ENCODE peak calls at places on chromosomes 2 and 18, in ten cellular contexts. L, C, R, W, I, X, H, E, T and A are unnamed samples.

GRCh38 chr18:67710639-67711038 is 194.1 kb upstream of the DSEL start:
- DNase-seq in X (no peak), L (no peak), I (no peak), R (no peak), E (peak; percentile 14), H (peak; percentile 8), T (no peak), C (peak; percentile 50), W (no peak), A (no peak)

GRCh38 chr2:101961287-101962242 is 30.2 kb upstream of the IL1R2 start:
- DNase-seq in I (peak; percentile 79), X (no peak), H (peak; percentile 66), E (peak; percentile 99), T (peak; percentile 98), L (peak; percentile 93), W (peak; percentile 98), R (no peak), C (no peak), A (no peak)

GRCh38 chr2:199946836-199947235 is 8.5 kb downstream of the TYW5 start:
- DNase-seq in R (no peak), C (no peak), L (no peak), T (no peak), X (no peak), W (peak; percentile 2), E (no peak), I (no peak), H (no peak), A (no peak)

GRCh38 chr2:19607931-19608762 is 249.7 kb upstream of the OSR1 start:
- DNase-seq in X (peak; percentile 24), I (no peak), L (no peak), H (peak; percentile 71), C (no peak), T (peak; percentile 94), R (no peak), W (no peak), E (peak; percentile 68), A (no peak)

GRCh38 chr18:9737814-9738160 is 29.7 kb downstream of the RAB31 start:
- DNase-seq in W (no peak), H (no peak), E (no peak), R (peak; percentile 97), I (peak; percentile 78), X (no peak), C (peak; percentile 64), T (no peak), L (no peak), A (peak; percentile 87)

GRCh38 chr2:239238839-239239606 is 161.8 kb downstream of the HDAC4 start:
- DNase-seq in X (no peak), E (no peak), C (no peak), W (no peak), T (no peak), I (no peak), R (no peak), L (no peak), H (no peak), A (no peak)

GRCh38 chr2:48543895-48544294 is 13.9 kb downstream of the STON1 start:
- DNase-seq in E (no peak), W (no peak), I (no peak), H (no peak), T (no peak), L (no peak), C (no peak), R (no peak), X (no peak), A (no peak)

GRCh38 chr2:85554980-85555612 is 6.2 kb downstream of the GGCX start:
- DNase-seq in I (no peak), H (no peak), W (no peak), E (no peak), C (no peak), L (no peak), T (no peak), R (no peak), X (no peak), A (no peak)

GRCh38 chr18:26133652-26134051 is at the start of gene PSMA8:
- DNase-seq in R (no peak), W (no peak), T (no peak), E (no peak), C (no peak), X (no peak), H (no peak), I (no peak), L (no peak), A (no peak)

GRCh38 chr2:240985881-240986786 is 12.3 kb upstream of the SNED1 start:
- DNase-seq in T (no peak), E (no peak), R (no peak), W (no peak), H (no peak), X (no peak), L (peak; percentile 21), I (no peak), C (no peak), A (no peak)